ENCODE peak calls at places on chromosome 1, in six cellular contexts. A, G, E, C, V and K are unnamed samples.

GRCh38 chr1:225454733-225455132 is 26.9 kb upstream of the LBR start:
- DNase-seq in V (no peak), A (peak), C (peak), E (no peak), G (no peak), K (no peak)

GRCh38 chr1:42936309-42937078 is 22.2 kb downstream of the SLC2A1 start:
- DNase-seq in A (peak), V (peak), G (no peak), E (no peak), C (peak), K (no peak)

GRCh38 chr1:45957684-45958083 is 154.3 kb downstream of the MAST2 start:
- DNase-seq in C (no peak), A (no peak), V (no peak), E (no peak), G (no peak), K (no peak)

GRCh38 chr1:34916104-34916503 is 13.3 kb downstream of the DLGAP3 start:
- DNase-seq in G (no peak), E (no peak), A (no peak), C (no peak), V (no peak), K (no peak)

GRCh38 chr1:81472387-81472786 is 328.3 kb upstream of the ADGRL2 start:
- DNase-seq in C (no peak), E (peak), G (no peak), A (no peak), V (no peak), K (no peak)

GRCh38 chr1:56156937-56157336 is 422.4 kb downstream of the PLPP3 start:
- DNase-seq in C (no peak), V (no peak), A (no peak), E (no peak), G (peak), K (no peak)

GRCh38 chr1:225565845-225566244 is 87.1 kb downstream of the ENAH start:
- DNase-seq in C (no peak), G (no peak), V (no peak), A (no peak), E (no peak), K (no peak)

GRCh38 chr1:213982814-213983588 is 4.8 kb upstream of the PROX1 start:
- DNase-seq in G (peak), V (no peak), A (no peak), E (peak), C (no peak), K (no peak)

GRCh38 chr1:42937836-42938595 is 20.7 kb downstream of the SLC2A1 start:
- DNase-seq in C (peak), E (no peak), A (peak), V (no peak), G (no peak), K (no peak)

GRCh38 chr1:56788588-56788987 is 30.6 kb downstream of the FYB2 start:
- DNase-seq in G (no peak), V (no peak), C (no peak), E (no peak), A (no peak), K (no peak)

GRCh38 chr1:61301824-61302652 is 219.7 kb downstream of the NFIA start:
- DNase-seq in E (no peak), C (peak), A (no peak), V (no peak), G (no peak), K (no peak)

DNA sequence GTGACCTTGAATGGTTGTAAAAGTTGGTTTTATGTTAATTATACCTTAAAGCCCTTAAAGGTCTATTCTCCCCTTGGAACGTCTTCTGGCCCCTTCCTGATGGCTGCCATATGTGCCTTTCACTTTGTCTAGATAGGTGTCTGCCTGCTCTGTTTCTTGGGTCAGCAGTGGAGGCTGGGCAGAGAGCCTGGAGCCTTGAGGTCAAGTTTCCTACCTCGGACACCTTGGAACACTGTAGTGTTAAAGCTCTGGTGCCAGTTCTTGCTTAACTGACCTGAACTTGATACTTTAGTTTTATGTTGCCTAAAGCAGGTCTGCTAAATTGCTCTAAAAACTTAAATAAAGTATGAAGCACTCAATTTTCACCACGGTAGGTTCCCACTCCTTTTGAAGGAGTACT is 86.5 kb downstream of the CDC14A start:
- DNase-seq in E (no peak), V (no peak), A (no peak), C (no peak), G (no peak), K (no peak)
- H3K27ac ChIP-seq in E (no peak), V (peak), A (no peak), C (no peak), G (no peak), K (no peak)

GRCh38 chr1:172630060-172630818 is 28.7 kb upstream of the FASLG start:
- DNase-seq in E (no peak), G (no peak), V (no peak), C (no peak), A (no peak), K (no peak)
- H3K27ac ChIP-seq in E (no peak), G (no peak), V (no peak), C (no peak), A (no peak), K (no peak)

DNA sequence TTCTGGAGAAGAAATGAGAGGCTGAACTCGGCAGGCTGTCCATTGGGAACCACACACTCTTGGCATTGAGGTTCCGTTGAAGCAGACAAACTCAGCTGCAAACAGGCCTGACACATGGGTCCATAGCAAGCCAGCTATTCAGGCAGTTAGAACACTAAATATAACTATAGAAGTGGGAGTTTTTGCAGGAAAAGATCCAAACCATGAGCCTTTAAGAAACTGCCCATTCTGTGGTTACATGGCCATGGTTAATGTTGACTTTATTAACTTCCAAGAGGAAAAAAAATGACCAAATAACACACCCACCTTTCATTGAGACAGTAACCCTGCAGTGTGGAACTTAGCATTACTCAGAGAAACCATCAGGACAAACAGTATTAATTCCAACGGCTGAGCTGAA is 84.7 kb upstream of the BCL10 start:
- DNase-seq in G (no peak), A (no peak), E (no peak), V (no peak), C (peak), K (no peak)
- H3K27ac ChIP-seq in G (no peak), A (no peak), E (no peak), V (no peak), C (no peak), K (no peak)

GRCh38 chr1:64478594-64479248 is 8.8 kb downstream of the CACHD1 start:
- DNase-seq in C (no peak), V (no peak), E (no peak), G (no peak), A (no peak), K (no peak)

GRCh38 chr1:64474133-64474532 is 4.2 kb downstream of the CACHD1 start:
- DNase-seq in C (no peak), G (no peak), V (no peak), E (no peak), A (no peak), K (no peak)

GRCh38 chr1:64473367-64473766 is 3.4 kb downstream of the CACHD1 start:
- DNase-seq in E (peak), C (no peak), G (no peak), V (no peak), A (no peak), K (no peak)

GRCh38 chr1:64474639-64475038 is 4.7 kb downstream of the CACHD1 start:
- DNase-seq in E (no peak), A (no peak), V (no peak), G (no peak), C (peak), K (no peak)

GRCh38 chr1:64476251-64476952 is 6.5 kb downstream of the CACHD1 start:
- DNase-seq in A (no peak), C (peak), G (no peak), E (no peak), V (no peak), K (no peak)
- H3K27ac ChIP-seq in A (no peak), C (no peak), G (no peak), E (no peak), V (no peak), K (peak)

GRCh38 chr1:6487804-6488484 is 3.5 kb downstream of the PLEKHG5 start:
- DNase-seq in A (no peak), E (no peak), G (no peak), C (no peak), V (no peak), K (no peak)
- H3K27ac ChIP-seq in A (no peak), E (no peak), G (no peak), C (peak), V (no peak), K (peak)